ENCODE peak calls at places on chromosomes 16 and 17, in eight cellular contexts. One of them, this sample, is unnamed.

GRCh38 chr16:76946879-76947278 is 244.1 kb upstream of the MON1B start:
- DNase-seq in tibial artery: no peak
- DNase-seq in cardiac fibroblast: peak; percentile 86
- DNase-seq in RWPE1: peak; percentile 75
- DNase-seq in AG10803: peak; percentile 51
- DNase-seq in cardiac muscle cell: peak; percentile 83
- DNase-seq in ascending aorta: no peak
- DNase-seq in AG09309: peak; percentile 57
- DNase-seq in this sample: peak; percentile 1

GRCh38 chr17:32341141-32341856 is 674 bp downstream of the C17orf75 start:
- DNase-seq in tibial artery: no peak
- DNase-seq in cardiac fibroblast: peak; percentile 36
- DNase-seq in RWPE1: no peak
- DNase-seq in AG10803: no peak
- DNase-seq in cardiac muscle cell: no peak
- DNase-seq in ascending aorta: no peak
- DNase-seq in AG09309: no peak
- DNase-seq in this sample: peak; percentile 25

GRCh38 chr17:83062011-83062817 is 17.2 kb upstream of the METRNL start:
- DNase-seq in tibial artery: peak; percentile 62
- DNase-seq in cardiac fibroblast: no peak
- DNase-seq in RWPE1: no peak
- DNase-seq in AG10803: no peak
- DNase-seq in cardiac muscle cell: no peak
- DNase-seq in ascending aorta: peak; percentile 47
- DNase-seq in AG09309: no peak
- DNase-seq in this sample: no peak

GRCh38 chr16:71408536-71408935 is 33.3 kb downstream of the TLE7 start:
- DNase-seq in tibial artery: no peak
- DNase-seq in cardiac fibroblast: no peak
- DNase-seq in RWPE1: no peak
- DNase-seq in AG10803: no peak
- DNase-seq in cardiac muscle cell: peak; percentile 35
- DNase-seq in ascending aorta: no peak
- DNase-seq in AG09309: no peak
- DNase-seq in this sample: no peak

GRCh38 chr16:65888201-65888600 is 478.3 kb upstream of the CDH5 start:
- DNase-seq in tibial artery: no peak
- DNase-seq in cardiac fibroblast: no peak
- DNase-seq in RWPE1: no peak
- DNase-seq in AG10803: no peak
- DNase-seq in cardiac muscle cell: no peak
- DNase-seq in ascending aorta: no peak
- DNase-seq in AG09309: no peak
- DNase-seq in this sample: no peak

GRCh38 chr16:47019563-47019962 is 46.1 kb upstream of the DNAJA2 start:
- DNase-seq in tibial artery: no peak
- DNase-seq in cardiac fibroblast: peak; percentile 34
- DNase-seq in RWPE1: peak; percentile 24
- DNase-seq in AG10803: no peak
- DNase-seq in cardiac muscle cell: peak; percentile 21
- DNase-seq in ascending aorta: no peak
- DNase-seq in AG09309: no peak
- DNase-seq in this sample: no peak

GRCh38 chr17:78421534-78422266 is 43.3 kb downstream of the PGS1 start:
- DNase-seq in tibial artery: peak; percentile 82
- DNase-seq in cardiac fibroblast: peak; percentile 78
- DNase-seq in RWPE1: peak; percentile 78
- DNase-seq in AG10803: peak; percentile 67
- DNase-seq in cardiac muscle cell: peak; percentile 79
- DNase-seq in ascending aorta: peak; percentile 86
- DNase-seq in AG09309: no peak
- DNase-seq in this sample: peak; percentile 37

GRCh38 chr17:67245694-67246397 is 850 bp upstream of the HELZ start:
- DNase-seq in tibial artery: no peak
- DNase-seq in cardiac fibroblast: no peak
- DNase-seq in RWPE1: peak; percentile 18
- DNase-seq in AG10803: no peak
- DNase-seq in cardiac muscle cell: no peak
- DNase-seq in ascending aorta: peak; percentile 64
- DNase-seq in AG09309: no peak
- DNase-seq in this sample: no peak

GRCh38 chr17:35743911-35744328 is 9.1 kb downstream of the GAS2L2 start:
- DNase-seq in tibial artery: no peak
- DNase-seq in cardiac fibroblast: peak; percentile 45
- DNase-seq in RWPE1: peak; percentile 50
- DNase-seq in AG10803: peak; percentile 24
- DNase-seq in cardiac muscle cell: peak; percentile 65
- DNase-seq in ascending aorta: no peak
- DNase-seq in AG09309: no peak
- DNase-seq in this sample: peak; percentile 27

GRCh38 chr16:88560722-88561484 is 9.3 kb upstream of the ZC3H18 start:
- DNase-seq in tibial artery: no peak
- DNase-seq in cardiac fibroblast: peak; percentile 22
- DNase-seq in RWPE1: peak; percentile 16
- DNase-seq in AG10803: peak; percentile 15
- DNase-seq in cardiac muscle cell: peak; percentile 44
- DNase-seq in ascending aorta: no peak
- DNase-seq in AG09309: no peak
- DNase-seq in this sample: no peak

GRCh38 chr16:79839851-79840321 is 239.3 kb upstream of the MAF start:
- DNase-seq in tibial artery: no peak
- DNase-seq in cardiac fibroblast: no peak
- DNase-seq in RWPE1: no peak
- DNase-seq in AG10803: no peak
- DNase-seq in cardiac muscle cell: peak; percentile 8
- DNase-seq in ascending aorta: no peak
- DNase-seq in AG09309: no peak
- DNase-seq in this sample: no peak

GRCh38 chr17:78284146-78284545 is 52.7 kb downstream of the TMEM235 start:
- DNase-seq in tibial artery: no peak
- DNase-seq in cardiac fibroblast: peak; percentile 52
- DNase-seq in RWPE1: no peak
- DNase-seq in AG10803: peak; percentile 69
- DNase-seq in cardiac muscle cell: peak; percentile 93
- DNase-seq in ascending aorta: no peak
- DNase-seq in AG09309: peak; percentile 81
- DNase-seq in this sample: no peak

GRCh38 chr16:2142942-2143868 is 5.2 kb upstream of the RAB26 start:
- DNase-seq in tibial artery: no peak
- DNase-seq in cardiac fibroblast: no peak
- DNase-seq in RWPE1: no peak
- DNase-seq in AG10803: no peak
- DNase-seq in cardiac muscle cell: no peak
- DNase-seq in ascending aorta: no peak
- DNase-seq in AG09309: no peak
- DNase-seq in this sample: no peak

GRCh38 chr16:48062681-48063080 is 93.1 kb downstream of the ABCC12 start:
- DNase-seq in tibial artery: no peak
- DNase-seq in cardiac fibroblast: no peak
- DNase-seq in RWPE1: no peak
- DNase-seq in AG10803: no peak
- DNase-seq in cardiac muscle cell: no peak
- DNase-seq in ascending aorta: no peak
- DNase-seq in AG09309: no peak
- DNase-seq in this sample: no peak

GRCh38 chr17:37791434-37791833 is 46.6 kb upstream of the HNF1B start:
- DNase-seq in tibial artery: no peak
- DNase-seq in cardiac fibroblast: peak; percentile 48
- DNase-seq in RWPE1: no peak
- DNase-seq in AG10803: peak; percentile 68
- DNase-seq in cardiac muscle cell: peak; percentile 23
- DNase-seq in ascending aorta: no peak
- DNase-seq in AG09309: peak; percentile 62
- DNase-seq in this sample: peak; percentile 62

GRCh38 chr17:81552244-81553017 is at the start of gene FAAP100:
- DNase-seq in tibial artery: peak; percentile 88
- DNase-seq in cardiac fibroblast: peak; percentile 78
- DNase-seq in RWPE1: peak; percentile 88
- DNase-seq in AG10803: peak; percentile 74
- DNase-seq in cardiac muscle cell: peak; percentile 83
- DNase-seq in ascending aorta: peak; percentile 88
- DNase-seq in AG09309: no peak
- DNase-seq in this sample: peak; percentile 61

DNA sequence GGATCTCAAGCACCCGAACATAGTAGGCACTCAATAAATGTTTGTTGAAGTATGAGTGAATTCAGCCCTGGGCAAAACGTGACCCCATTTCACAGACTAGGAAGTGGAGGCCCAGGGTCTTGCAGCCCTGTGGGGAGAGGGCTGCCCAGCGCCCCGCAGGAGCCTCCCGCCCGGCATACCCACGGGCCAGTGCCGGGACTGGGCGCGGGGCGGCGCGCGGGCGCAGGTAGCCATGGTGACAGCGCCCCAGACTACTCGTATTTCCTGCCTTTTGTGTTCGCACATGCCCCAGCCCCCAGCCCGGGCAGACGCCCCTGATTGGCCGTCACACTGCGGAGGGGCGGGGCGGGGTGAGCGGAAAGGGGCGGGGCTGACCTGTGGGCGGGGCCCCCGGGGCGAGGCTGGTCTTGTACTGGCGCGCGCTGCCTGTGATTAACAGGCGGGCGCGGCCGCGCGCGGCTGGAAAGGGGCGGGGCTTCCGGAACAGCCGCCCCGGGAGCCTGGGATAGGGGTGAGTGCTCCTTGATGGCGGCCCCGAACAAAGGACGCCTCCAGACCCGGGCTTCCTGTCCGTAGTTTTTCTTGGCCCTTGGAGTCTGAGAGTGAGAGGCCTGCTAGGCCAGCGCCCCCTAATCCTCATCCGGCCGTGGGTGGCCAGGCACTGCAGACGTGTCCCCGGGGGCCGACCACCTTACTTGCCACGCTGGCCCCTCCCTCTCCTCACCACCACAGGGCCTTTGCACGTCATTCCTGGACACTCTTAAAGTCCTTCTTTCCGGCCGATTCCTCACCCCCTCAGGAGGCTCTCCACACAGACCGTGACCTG is 71.0 kb downstream of the RAI1 start:
- DNase-seq in tibial artery: peak; percentile 98
- DNase-seq in cardiac fibroblast: peak; percentile 93
- DNase-seq in RWPE1: peak; percentile 99
- DNase-seq in AG10803: peak; percentile 92
- DNase-seq in cardiac muscle cell: peak; percentile 97
- DNase-seq in ascending aorta: peak; percentile 98
- DNase-seq in AG09309: peak; percentile 62
- DNase-seq in this sample: peak; percentile 88
- TF ChIP-seq CTCF in tibial artery: peak; percentile 34
- TF ChIP-seq CTCF in cardiac fibroblast: no peak
- TF ChIP-seq CTCF in RWPE1: no peak
- TF ChIP-seq CTCF in AG10803: peak; percentile 9
- TF ChIP-seq CTCF in cardiac muscle cell: peak; percentile 33
- TF ChIP-seq CTCF in ascending aorta: peak; percentile 4
- TF ChIP-seq CTCF in AG09309: no peak
- TF ChIP-seq CTCF in this sample: peak; percentile 53

GRCh38 chr16:67608367-67608766 is 36.6 kb upstream of the CARMIL2 start:
- DNase-seq in tibial artery: no peak
- DNase-seq in cardiac fibroblast: no peak
- DNase-seq in RWPE1: no peak
- DNase-seq in AG10803: no peak
- DNase-seq in cardiac muscle cell: no peak
- DNase-seq in ascending aorta: no peak
- DNase-seq in AG09309: no peak
- DNase-seq in this sample: no peak

GRCh38 chr16:67613808-67614207 is 31.1 kb upstream of the CARMIL2 start:
- DNase-seq in tibial artery: no peak
- DNase-seq in cardiac fibroblast: no peak
- DNase-seq in RWPE1: no peak
- DNase-seq in AG10803: no peak
- DNase-seq in cardiac muscle cell: no peak
- DNase-seq in ascending aorta: no peak
- DNase-seq in AG09309: no peak
- DNase-seq in this sample: no peak
- TF ChIP-seq CTCF in tibial artery: no peak
- TF ChIP-seq CTCF in cardiac fibroblast: no peak
- TF ChIP-seq CTCF in RWPE1: no peak
- TF ChIP-seq CTCF in AG10803: no peak
- TF ChIP-seq CTCF in cardiac muscle cell: no peak
- TF ChIP-seq CTCF in ascending aorta: no peak
- TF ChIP-seq CTCF in AG09309: peak; percentile 3
- TF ChIP-seq CTCF in this sample: peak; percentile 17

GRCh38 chr17:68355093-68355492 is 63.8 kb downstream of the ARSG start:
- DNase-seq in tibial artery: no peak
- DNase-seq in cardiac fibroblast: peak; percentile 71
- DNase-seq in RWPE1: no peak
- DNase-seq in AG10803: peak; percentile 34
- DNase-seq in cardiac muscle cell: peak; percentile 56
- DNase-seq in ascending aorta: no peak
- DNase-seq in AG09309: no peak
- DNase-seq in this sample: peak; percentile 36

GRCh38 chr17:68353121-68353521 is 61.8 kb downstream of the ARSG start:
- DNase-seq in tibial artery: no peak
- DNase-seq in cardiac fibroblast: peak; percentile 18
- DNase-seq in RWPE1: no peak
- DNase-seq in AG10803: no peak
- DNase-seq in cardiac muscle cell: peak; percentile 9
- DNase-seq in ascending aorta: no peak
- DNase-seq in AG09309: no peak
- DNase-seq in this sample: no peak

GRCh38 chr17:68349157-68349556 is 57.9 kb downstream of the ARSG start:
- DNase-seq in tibial artery: no peak
- DNase-seq in cardiac fibroblast: no peak
- DNase-seq in RWPE1: no peak
- DNase-seq in AG10803: no peak
- DNase-seq in cardiac muscle cell: no peak
- DNase-seq in ascending aorta: no peak
- DNase-seq in AG09309: no peak
- DNase-seq in this sample: no peak

GRCh38 chr17:68352041-68352440 is 60.7 kb downstream of the ARSG start:
- DNase-seq in tibial artery: no peak
- DNase-seq in cardiac fibroblast: peak; percentile 15
- DNase-seq in RWPE1: no peak
- DNase-seq in AG10803: peak; percentile 34
- DNase-seq in cardiac muscle cell: no peak
- DNase-seq in ascending aorta: no peak
- DNase-seq in AG09309: no peak
- DNase-seq in this sample: peak; percentile 15

DNA sequence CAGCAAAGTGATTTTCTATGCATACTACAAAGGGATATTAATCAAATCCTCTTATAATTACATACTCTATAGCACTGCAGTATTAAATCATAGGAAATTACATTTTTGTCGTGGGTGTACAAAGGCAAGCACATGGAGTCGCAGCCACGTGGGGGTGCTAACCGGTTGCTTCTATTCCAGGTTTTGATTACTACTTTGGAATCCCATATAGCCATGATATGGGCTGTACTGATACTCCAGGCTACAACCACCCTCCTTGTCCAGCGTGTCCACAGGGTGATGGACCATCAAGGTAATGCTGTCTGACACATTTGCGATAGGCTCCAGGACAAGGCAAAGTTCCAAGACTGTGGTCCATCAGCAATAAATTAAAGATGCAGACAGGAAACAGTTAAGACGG is 60.1 kb downstream of the ARSG start:
- DNase-seq in tibial artery: no peak
- DNase-seq in cardiac fibroblast: peak; percentile 61
- DNase-seq in RWPE1: no peak
- DNase-seq in AG10803: no peak
- DNase-seq in cardiac muscle cell: peak; percentile 63
- DNase-seq in ascending aorta: no peak
- DNase-seq in AG09309: no peak
- DNase-seq in this sample: peak; percentile 28
- TF ChIP-seq CTCF in tibial artery: no peak
- TF ChIP-seq CTCF in cardiac fibroblast: peak; percentile 22
- TF ChIP-seq CTCF in RWPE1: no peak
- TF ChIP-seq CTCF in AG10803: peak; percentile 41
- TF ChIP-seq CTCF in cardiac muscle cell: peak; percentile 40
- TF ChIP-seq CTCF in ascending aorta: no peak
- TF ChIP-seq CTCF in AG09309: no peak
- TF ChIP-seq CTCF in this sample: peak; percentile 56

GRCh38 chr16:56869513-56870270 is 4.7 kb downstream of the SLC12A3 start:
- DNase-seq in tibial artery: no peak
- DNase-seq in cardiac fibroblast: peak; percentile 39
- DNase-seq in RWPE1: no peak
- DNase-seq in AG10803: no peak
- DNase-seq in cardiac muscle cell: peak; percentile 26
- DNase-seq in ascending aorta: no peak
- DNase-seq in AG09309: no peak
- DNase-seq in this sample: peak; percentile 17
- TF ChIP-seq CTCF in tibial artery: no peak
- TF ChIP-seq CTCF in cardiac fibroblast: peak; percentile 8
- TF ChIP-seq CTCF in RWPE1: no peak
- TF ChIP-seq CTCF in AG10803: peak; percentile 14
- TF ChIP-seq CTCF in cardiac muscle cell: peak; percentile 19
- TF ChIP-seq CTCF in ascending aorta: no peak
- TF ChIP-seq CTCF in AG09309: peak; percentile 21
- TF ChIP-seq CTCF in this sample: peak; percentile 59

This sample was measured in HFFc6.